ENCODE peak calls at places on chromosomes 2 and 18, in four cellular contexts. D is IMR-90, T is SW480, H is fibroblast of pulmonary artery. V is an unnamed sample.
A peak's percentile ranks its signal among the peaks of the same experiment; 100 is the strongest.

GRCh38 chr2:100247256-100248043 is 74.9 kb downstream of the LONRF2 start:
- DNase-seq in D (no peak), T (no peak), H (no peak), V (no peak)

GRCh38 chr2:191791953-191792560 is 54.8 kb downstream of the CAVIN2 start:
- DNase-seq in D (peak; percentile 7), T (no peak), H (no peak), V (no peak)

GRCh38 chr2:119723784-119724467 is 35.8 kb upstream of the PTPN4 start:
- DNase-seq in D (no peak), T (peak; percentile 35), H (no peak), V (peak; percentile 17)

GRCh38 chr2:100944617-100945432 is 57.3 kb upstream of the RPL31 start:
- DNase-seq in D (no peak), T (no peak), H (no peak), V (no peak)

GRCh38 chr18:24341361-24341760 is 56.3 kb downstream of the OSBPL1A start:
- DNase-seq in D (peak; percentile 71), T (no peak), H (no peak), V (no peak)

GRCh38 chr2:164689020-164689419 is 67.7 kb upstream of the GRB14 start:
- DNase-seq in D (no peak), T (no peak), H (no peak), V (no peak)

GRCh38 chr18:41906528-41907256 is 48.3 kb upstream of the PIK3C3 start:
- DNase-seq in D (peak; percentile 69), T (peak; percentile 44), H (peak; percentile 76), V (peak; percentile 54)

GRCh38 chr2:28034696-28035095 is 144.2 kb downstream of the BABAM2 start:
- DNase-seq in D (no peak), T (no peak), H (no peak), V (no peak)

GRCh38 chr18:37409870-37410269 is 155.7 kb downstream of the CELF4 start:
- DNase-seq in D (no peak), T (no peak), H (no peak), V (no peak)

GRCh38 chr2:44582363-44583008 is 220.7 kb downstream of the CAMKMT start:
- DNase-seq in D (peak; percentile 25), T (no peak), H (peak; percentile 53), V (no peak)

GRCh38 chr2:197606180-197606579 is 69.2 kb downstream of the RFTN2 start:
- DNase-seq in D (no peak), T (no peak), H (no peak), V (no peak)

GRCh38 chr18:41875094-41875780 is 79.8 kb upstream of the PIK3C3 start:
- DNase-seq in D (peak; percentile 73), T (peak; percentile 28), H (peak; percentile 59), V (peak; percentile 32)

GRCh38 chr2:113157108-113157896 is 16.5 kb upstream of the PSD4 start:
- DNase-seq in D (no peak), T (peak; percentile 40), H (no peak), V (no peak)

GRCh38 chr18:596288-596881 is 403 bp upstream of the CLUL1 start:
- DNase-seq in D (no peak), T (peak; percentile 60), H (no peak), V (peak; percentile 38)